ENCODE peak calls at places on chromosomes 12 and 14, in five cellular contexts. U, S, K, X and C are unnamed samples.

GRCh38 chr14:73133795-73134194 is 2.5 kb upstream of the PSEN1 start:
- DNase-seq in U (no peak), S (no peak), K (no peak), X (no peak), C (no peak)

GRCh38 chr12:47088021-47088944 is 8.5 kb upstream of the AMIGO2 start:
- DNase-seq in U (no peak), S (no peak), K (no peak), X (no peak), C (no peak)

GRCh38 chr14:100022772-100023451 is 42.3 kb upstream of the EVL start:
- DNase-seq in U (no peak), S (no peak), K (no peak), X (no peak), C (no peak)

GRCh38 chr14:43480961-43481360 is 1026.1 kb downstream of the FSCB start:
- DNase-seq in U (no peak), S (no peak), K (no peak), X (no peak), C (no peak)

GRCh38 chr12:26179829-26180228 is 15.5 kb upstream of the SSPN start:
- DNase-seq in U (no peak), S (no peak), K (no peak), X (no peak), C (no peak)

GRCh38 chr12:57341275-57341990 is 89.4 kb downstream of the R3HDM2 start:
- DNase-seq in U (no peak), S (no peak), K (no peak), X (no peak), C (no peak)

GRCh38 chr12:46946137-46946536 is 120.3 kb upstream of the SLC38A4 start:
- DNase-seq in U (no peak), S (no peak), K (no peak), X (no peak), C (no peak)

GRCh38 chr12:94079965-94080683 is 68.3 kb upstream of the PLXNC1 start:
- DNase-seq in U (no peak), S (no peak), K (no peak), X (no peak), C (no peak)

GRCh38 chr12:93080994-93081809 is 152.1 kb upstream of the EEA1 start:
- DNase-seq in U (no peak), S (no peak), K (no peak), X (no peak), C (no peak)

GRCh38 chr14:32998433-32998832 is 59.8 kb downstream of the NPAS3 start:
- DNase-seq in U (no peak), S (no peak), K (no peak), X (no peak), C (no peak)

GRCh38 chr12:81257952-81258551 is 180.2 kb downstream of the ACSS3 start:
- DNase-seq in U (no peak), S (no peak), K (no peak), X (no peak), C (no peak)

GRCh38 chr12:95731519-95731958 is 59.0 kb downstream of the NTN4 start:
- DNase-seq in U (no peak), S (no peak), K (no peak), X (no peak), C (no peak)

GRCh38 chr14:97776890-97777564 is 979.8 kb downstream of the VRK1 start:
- DNase-seq in U (no peak), S (no peak), K (no peak), X (no peak), C (no peak)

GRCh38 chr12:27689558-27690180 is 6.6 kb upstream of the REP15 start:
- DNase-seq in U (no peak), S (no peak), K (no peak), X (no peak), C (no peak)

GRCh38 chr12:4572670-4573069 is 10.7 kb downstream of the DYRK4 start:
- DNase-seq in U (no peak), S (no peak), K (no peak), X (no peak), C (no peak)

GRCh38 chr12:46886541-46887041 is 60.8 kb upstream of the SLC38A4 start:
- DNase-seq in U (no peak), S (no peak), K (no peak), X (no peak), C (no peak)

GRCh38 chr14:36194645-36195044 is 18.1 kb upstream of the PTCSC3 start:
- DNase-seq in U (no peak), S (no peak), K (no peak), X (no peak), C (no peak)

GRCh38 chr14:33836203-33836894 is 114.5 kb downstream of the EGLN3 start:
- DNase-seq in U (no peak), S (no peak), K (no peak), X (no peak), C (no peak)

GRCh38 chr12:5587701-5588100 is 155.8 kb downstream of the NTF3 start:
- DNase-seq in U (no peak), S (no peak), K (no peak), X (no peak), C (no peak)

GRCh38 chr12:10218021-10218420 is 5.3 kb downstream of the GABARAPL1 start:
- DNase-seq in U (no peak), S (no peak), K (no peak), X (no peak), C (no peak)

GRCh38 chr14:73231874-73232851 is 5.1 kb upstream of the PAPLN start:
- DNase-seq in U (no peak), S (no peak), K (no peak), X (peak), C (no peak)

GRCh38 chr12:111361717-111362576 is 6.9 kb downstream of the PHETA1 start:
- DNase-seq in U (no peak), S (peak), K (no peak), X (no peak), C (no peak)

GRCh38 chr14:64040044-64040443 is 187.2 kb downstream of the SYNE2 start:
- DNase-seq in U (no peak), S (no peak), K (no peak), X (no peak), C (no peak)

GRCh38 chr14:83909507-83909906 is 1620.4 kb upstream of the FLRT2 start:
- DNase-seq in U (no peak), S (no peak), K (no peak), X (no peak), C (no peak)

GRCh38 chr12:101539148-101539547 is 55.6 kb upstream of the MYBPC1 start:
- DNase-seq in U (no peak), S (no peak), K (no peak), X (no peak), C (no peak)

GRCh38 chr12:14834502-14834901 is 8.8 kb downstream of the ART4 start:
- DNase-seq in U (no peak), S (no peak), K (no peak), X (no peak), C (no peak)

GRCh38 chr12:128813392-128813791 is 10.4 kb downstream of the SLC15A4 start:
- DNase-seq in U (no peak), S (peak), K (no peak), X (no peak), C (no peak)

GRCh38 chr12:4355150-4355842 is 24.2 kb downstream of the FGF23 start:
- DNase-seq in U (no peak), S (no peak), K (no peak), X (no peak), C (no peak)

DNA sequence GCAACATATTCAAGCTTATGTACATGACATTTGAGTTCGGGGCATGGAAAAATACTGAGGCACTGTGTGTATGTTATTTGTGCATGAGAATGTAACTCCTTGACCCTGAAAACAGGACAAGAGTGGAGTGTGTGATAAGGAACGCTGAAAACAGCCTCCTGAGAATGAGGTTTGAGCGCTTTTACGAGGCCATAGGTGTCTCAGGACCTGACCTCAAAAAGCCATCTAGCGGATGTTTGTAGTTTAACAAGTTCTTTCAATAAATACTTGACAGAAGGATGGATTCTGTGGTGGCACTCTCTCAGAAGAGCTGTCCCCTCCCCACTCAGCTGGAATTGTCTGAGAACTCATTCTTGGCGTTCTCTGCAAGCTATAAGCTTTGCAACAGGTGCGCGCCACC is 350.5 kb upstream of the TMTC1 start:
- DNase-seq in U (no peak), S (no peak), K (no peak), X (no peak), C (no peak)
- TF ChIP-seq CTCF in U (no peak), S (no peak), K (peak), X (no peak), C (no peak)

GRCh38 chr12:116472193-116472592 is 87.0 kb upstream of the MAP1LC3B2 start:
- DNase-seq in U (no peak), S (no peak), K (no peak), X (no peak), C (no peak)
- TF ChIP-seq CTCF in U (no peak), S (no peak), K (no peak), X (no peak), C (no peak)

DNA sequence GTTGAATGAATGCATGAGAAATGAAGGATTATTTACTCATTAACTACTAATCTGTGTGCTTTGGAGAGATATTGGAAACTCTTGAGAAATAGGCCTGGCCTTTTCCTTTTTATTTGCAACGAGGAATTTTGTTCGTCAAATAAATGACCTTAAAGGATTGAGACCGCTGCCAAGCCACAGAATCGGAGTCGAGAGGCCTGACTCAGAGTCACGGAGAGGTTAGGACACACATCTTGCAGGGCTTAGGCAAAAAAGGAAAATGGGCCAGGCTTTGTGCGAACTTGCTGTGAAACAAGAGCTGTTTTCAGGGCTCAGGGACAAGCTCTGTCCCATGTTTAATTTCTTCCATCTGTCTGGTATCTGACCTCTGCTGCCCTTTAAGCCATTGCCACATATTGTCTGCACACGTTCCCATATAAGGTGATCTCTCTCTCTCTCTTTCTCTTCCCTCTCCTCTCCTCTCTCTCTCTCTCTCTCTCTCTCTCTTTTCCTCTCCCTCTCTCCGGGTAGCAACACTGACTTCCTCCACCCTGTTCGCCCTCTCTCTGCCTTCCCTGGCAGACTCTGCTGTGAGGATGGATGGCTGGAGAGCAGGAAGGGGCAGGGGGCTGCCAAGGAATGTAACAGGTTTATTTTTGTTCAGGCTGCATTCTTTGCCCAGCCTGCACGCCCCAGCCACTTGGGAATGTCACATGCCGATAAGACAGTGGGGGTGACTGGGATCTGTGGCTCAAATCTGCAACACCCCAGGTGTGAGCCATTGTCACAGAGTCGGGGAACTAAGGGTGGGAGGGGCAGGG is 14.9 kb upstream of the IFT81 start:
- DNase-seq in U (peak), S (peak), K (no peak), X (peak), C (no peak)
- TF ChIP-seq CTCF in U (no peak), S (peak), K (no peak), X (peak), C (no peak)

DNA sequence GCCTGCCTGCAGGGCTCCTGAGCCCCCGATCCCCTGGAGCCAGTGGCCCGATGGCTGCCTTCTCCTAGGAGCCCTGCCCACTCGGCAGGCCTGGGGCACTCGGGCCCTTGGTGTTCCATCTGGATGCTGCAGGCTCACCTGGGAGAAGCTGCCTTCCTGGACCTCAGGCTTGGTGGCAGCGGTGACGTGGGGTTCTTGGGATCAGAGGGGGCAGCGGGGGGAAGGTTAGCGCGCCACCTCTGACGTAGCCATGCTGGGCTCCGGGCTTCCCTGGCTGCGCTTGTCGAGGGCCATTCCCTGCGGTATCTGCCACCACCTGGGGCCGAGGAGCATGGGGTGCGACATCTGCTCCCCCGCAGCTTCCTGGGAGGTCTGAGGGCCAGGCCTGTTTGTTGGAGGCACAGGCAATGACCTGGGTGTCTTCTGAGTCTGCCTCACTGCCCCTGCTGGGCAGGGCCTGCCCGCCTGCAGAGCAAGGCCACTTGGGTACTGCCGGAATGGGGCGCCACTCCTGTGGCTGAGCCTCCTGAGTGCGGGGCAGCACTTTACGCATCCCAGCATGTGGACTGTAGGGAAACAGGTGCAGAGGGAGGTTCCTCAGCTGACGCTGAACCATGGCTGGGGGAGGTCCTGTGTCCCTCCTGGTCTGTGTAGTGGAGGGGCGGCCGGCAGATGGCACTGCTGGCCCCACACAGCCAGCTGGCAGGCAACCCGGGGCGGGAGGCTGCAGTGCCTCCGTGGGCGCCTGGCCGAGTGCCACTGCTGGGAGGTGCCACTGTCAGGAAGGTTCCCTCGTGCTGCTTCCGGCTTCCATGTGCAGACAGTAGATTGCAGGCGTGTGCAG is 20.3 kb downstream of the MTA1 start:
- DNase-seq in U (no peak), S (no peak), K (no peak), X (no peak), C (no peak)
- TF ChIP-seq CTCF in U (no peak), S (no peak), K (no peak), X (no peak), C (no peak)

GRCh38 chr12:82411561-82412230 is 53.4 kb downstream of the METTL25 start:
- DNase-seq in U (no peak), S (no peak), K (no peak), X (no peak), C (no peak)

GRCh38 chr12:82412246-82412645 is 53.9 kb downstream of the METTL25 start:
- DNase-seq in U (no peak), S (no peak), K (no peak), X (no peak), C (no peak)

GRCh38 chr12:82406651-82407050 is 48.3 kb downstream of the METTL25 start:
- DNase-seq in U (no peak), S (no peak), K (no peak), X (no peak), C (no peak)

GRCh38 chr12:82407481-82407880 is 49.2 kb downstream of the METTL25 start:
- DNase-seq in U (no peak), S (no peak), K (no peak), X (no peak), C (no peak)
- TF ChIP-seq CTCF in U (no peak), S (no peak), K (no peak), X (no peak), C (no peak)